ENCODE peak calls at places on chromosomes 2 and 18, in eight cellular contexts. F, R, Y, N, G, P, Z and X are unnamed samples.

GRCh38 chr2:42585779-42586178 is 17.3 kb downstream of the MTA3 start:
- DNase-seq in F (no peak), G (no peak), N (no peak), P (no peak), Y (no peak), Z (no peak), R (no peak), X (no peak)

GRCh38 chr2:149160701-149161217 is 122.3 kb downstream of the LYPD6B start:
- DNase-seq in G (no peak), Y (no peak), N (no peak), Z (no peak), P (no peak), R (no peak), F (no peak), X (no peak)

GRCh38 chr2:220334210-220334609 is 706.8 kb downstream of the SLC4A3 start:
- DNase-seq in R (peak), Y (no peak), Z (no peak), P (no peak), N (no peak), G (no peak), F (no peak), X (no peak)

GRCh38 chr2:23436346-23437099 is 51.5 kb downstream of the KLHL29 start:
- DNase-seq in Y (no peak), P (peak), G (no peak), N (no peak), Z (peak), R (no peak), F (no peak), X (peak)

GRCh38 chr2:220478305-220479058 is 851.1 kb downstream of the SLC4A3 start:
- DNase-seq in F (no peak), Y (no peak), G (no peak), Z (no peak), N (no peak), R (peak), P (no peak), X (no peak)

GRCh38 chr2:192123847-192124246 is 70.9 kb downstream of the TMEFF2 start:
- DNase-seq in Z (no peak), P (peak), N (no peak), R (no peak), Y (no peak), G (no peak), F (no peak), X (no peak)

GRCh38 chr2:74424995-74425406 is 3.5 kb downstream of the WDR54 start:
- DNase-seq in Z (no peak), F (no peak), R (no peak), P (no peak), Y (no peak), N (no peak), G (no peak), X (no peak)

GRCh38 chr2:187453078-187453641 is 5.1 kb upstream of the CALCRL start:
- DNase-seq in Y (no peak), N (peak), R (no peak), G (no peak), Z (no peak), F (no peak), P (no peak), X (no peak)

GRCh38 chr2:237059155-237059875 is 26.4 kb upstream of the COPS8 start:
- DNase-seq in F (no peak), R (no peak), Y (no peak), G (no peak), P (no peak), N (no peak), Z (no peak), X (no peak)

GRCh38 chr2:102126660-102127059 is 15.9 kb upstream of the IL1R1 start:
- DNase-seq in F (no peak), G (no peak), N (no peak), P (no peak), Z (no peak), R (no peak), Y (no peak), X (no peak)

GRCh38 chr18:11850821-11851155 is 425 bp upstream of the CHMP1B start:
- DNase-seq in N (no peak), Y (no peak), G (no peak), R (no peak), P (no peak), F (no peak), Z (no peak), X (no peak)

GRCh38 chr2:168529054-168529833 is 73.2 kb downstream of the CERS6 start:
- DNase-seq in Y (no peak), R (no peak), F (no peak), Z (no peak), N (no peak), P (no peak), G (no peak), X (no peak)

GRCh38 chr18:75811156-75811555 is 383.7 kb upstream of the SMIM21 start:
- DNase-seq in R (no peak), Y (no peak), G (no peak), P (no peak), F (no peak), Z (no peak), N (no peak), X (no peak)

GRCh38 chr2:224025874-224026273 is 13.2 kb downstream of the SERPINE2 start:
- DNase-seq in F (no peak), R (no peak), Z (no peak), N (peak), G (no peak), P (no peak), Y (no peak), X (no peak)

GRCh38 chr2:188983427-188984101 is 9.4 kb downstream of the COL3A1 start:
- DNase-seq in Z (no peak), R (no peak), N (no peak), F (no peak), G (no peak), P (no peak), Y (no peak), X (no peak)

GRCh38 chr18:3525870-3526420 is 76.0 kb downstream of the TGIF1 start:
- DNase-seq in G (no peak), F (no peak), Z (no peak), Y (no peak), N (peak), R (no peak), P (no peak), X (no peak)

GRCh38 chr2:156748238-156748637 is 312.1 kb downstream of the GPD2 start:
- DNase-seq in N (no peak), R (no peak), P (no peak), Y (no peak), Z (no peak), G (no peak), F (no peak), X (no peak)

GRCh38 chr2:236343400-236344161 is 79.4 kb upstream of the ASB18 start:
- DNase-seq in Z (peak), Y (no peak), R (peak), N (peak), G (peak), P (no peak), F (peak), X (no peak)

GRCh38 chr18:23324056-23324811 is 128.9 kb upstream of the RIOK3 start:
- DNase-seq in N (no peak), G (no peak), Y (no peak), P (no peak), Z (no peak), F (no peak), R (no peak), X (no peak)

GRCh38 chr2:239156516-239157265 is 244.1 kb downstream of the HDAC4 start:
- DNase-seq in Z (peak), G (no peak), F (peak), Y (no peak), N (no peak), P (peak), R (no peak), X (peak)

GRCh38 chr2:240561325-240561971 is 1.3 kb downstream of the DUSP28 start:
- DNase-seq in F (no peak), N (no peak), G (no peak), Z (no peak), P (no peak), R (no peak), Y (no peak), X (peak)

GRCh38 chr2:18345848-18346247 is 214.6 kb downstream of the RDH14 start:
- DNase-seq in P (no peak), G (no peak), R (peak), Y (no peak), Z (peak), N (no peak), F (peak), X (no peak)

GRCh38 chr2:163347982-163348842 is 387.6 kb downstream of the FIGN start:
- DNase-seq in Z (peak), R (no peak), Y (peak), N (peak), P (peak), G (peak), F (peak), X (peak)

GRCh38 chr18:12307871-12308385 is at the start of gene TUBB6:
- DNase-seq in P (peak), Y (peak), G (peak), N (peak), R (peak), F (peak), Z (peak), X (no peak)

GRCh38 chr2:70686577-70687460 is 81.2 kb downstream of the ADD2 start:
- DNase-seq in P (peak), R (peak), Z (no peak), N (peak), Y (peak), G (peak), F (peak), X (peak)

GRCh38 chr18:61991201-61991600 is 98.4 kb upstream of the RNF152 start:
- DNase-seq in R (no peak), Z (no peak), P (no peak), N (no peak), Y (peak), F (no peak), G (no peak), X (no peak)

GRCh38 chr2:21890041-21890440 is 766.3 kb downstream of the TDRD15 start:
- DNase-seq in Z (no peak), P (no peak), N (no peak), G (no peak), R (no peak), Y (no peak), F (no peak), X (no peak)

GRCh38 chr2:75007061-75007460 is 48.6 kb downstream of the POLE4 start:
- DNase-seq in F (no peak), R (no peak), Z (no peak), N (no peak), P (no peak), Y (no peak), G (no peak), X (no peak)

GRCh38 chr2:20663196-20664070 is 3.5 kb upstream of the GDF7 start:
- DNase-seq in Z (no peak), P (peak), R (no peak), F (no peak), N (no peak), Y (no peak), G (no peak), X (no peak)

GRCh38 chr2:218286570-218287459 is 5.5 kb downstream of the TMBIM1 start:
- DNase-seq in F (no peak), Z (peak), N (peak), P (peak), R (peak), Y (peak), G (peak), X (no peak)

GRCh38 chr18:40841473-40841872 is 1113.6 kb upstream of the PIK3C3 start:
- DNase-seq in P (no peak), R (no peak), G (no peak), F (no peak), Z (no peak), Y (no peak), N (no peak), X (no peak)

GRCh38 chr2:62307469-62308389 is 111.8 kb downstream of the B3GNT2 start:
- DNase-seq in N (no peak), Y (no peak), G (no peak), F (no peak), P (no peak), R (peak), Z (peak), X (no peak)

GRCh38 chr2:216745453-216745852 is 50.1 kb upstream of the IGFBP5 start:
- DNase-seq in R (no peak), Y (no peak), P (no peak), F (no peak), Z (no peak), G (no peak), N (no peak), X (no peak)

GRCh38 chr2:216740557-216741222 is 45.3 kb upstream of the IGFBP5 start:
- DNase-seq in P (no peak), F (no peak), G (no peak), N (no peak), R (no peak), Y (peak), Z (no peak), X (no peak)

GRCh38 chr2:216743781-216744180 is 48.4 kb upstream of the IGFBP5 start:
- DNase-seq in F (no peak), Z (no peak), P (no peak), Y (no peak), N (no peak), R (no peak), G (no peak), X (no peak)

GRCh38 chr2:216741223-216741593 is 45.9 kb upstream of the IGFBP5 start:
- DNase-seq in N (no peak), Y (no peak), P (no peak), G (no peak), F (no peak), R (no peak), Z (no peak), X (no peak)

GRCh38 chr2:216742411-216742810 is 47.1 kb upstream of the IGFBP5 start:
- DNase-seq in F (no peak), P (no peak), Z (no peak), G (no peak), Y (peak), R (no peak), N (no peak), X (no peak)
- TF ChIP-seq CTCF in F (no peak), P (no peak), Z (no peak), G (no peak), Y (no peak), R (no peak), N (no peak), X (no peak)

GRCh38 chr2:175793649-175794048 is 208.4 kb downstream of the LNPK start:
- DNase-seq in Z (no peak), P (no peak), R (no peak), F (no peak), G (no peak), N (no peak), Y (no peak), X (no peak)

GRCh38 chr2:175786705-175787104 is 215.4 kb downstream of the LNPK start:
- DNase-seq in P (no peak), G (no peak), Z (no peak), R (no peak), F (no peak), Y (no peak), N (no peak), X (no peak)

DNA sequence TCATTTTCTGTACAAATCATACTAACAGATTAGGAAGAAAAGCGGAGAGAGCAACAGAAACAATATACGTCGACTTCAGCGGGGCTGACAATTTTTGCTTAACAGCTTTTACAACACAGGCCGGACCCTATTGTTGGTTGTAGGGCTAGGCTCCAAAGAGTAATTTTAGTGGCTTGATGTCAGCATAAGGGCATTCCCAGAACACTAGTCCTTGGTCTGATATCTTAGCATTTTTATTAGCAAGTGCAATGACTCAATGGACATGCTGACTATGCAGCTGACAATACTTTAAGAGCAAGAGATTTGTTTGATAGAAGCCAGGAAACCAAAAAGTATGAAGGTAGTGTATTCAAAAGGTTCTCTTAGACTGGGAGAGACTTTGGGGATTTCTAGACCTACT is 209.9 kb downstream of the LNPK start:
- DNase-seq in N (no peak), Z (no peak), G (no peak), F (no peak), Y (no peak), R (no peak), P (no peak), X (no peak)
- TF ChIP-seq CTCF in N (no peak), Z (no peak), G (no peak), F (no peak), Y (no peak), R (no peak), P (no peak), X (no peak)

DNA sequence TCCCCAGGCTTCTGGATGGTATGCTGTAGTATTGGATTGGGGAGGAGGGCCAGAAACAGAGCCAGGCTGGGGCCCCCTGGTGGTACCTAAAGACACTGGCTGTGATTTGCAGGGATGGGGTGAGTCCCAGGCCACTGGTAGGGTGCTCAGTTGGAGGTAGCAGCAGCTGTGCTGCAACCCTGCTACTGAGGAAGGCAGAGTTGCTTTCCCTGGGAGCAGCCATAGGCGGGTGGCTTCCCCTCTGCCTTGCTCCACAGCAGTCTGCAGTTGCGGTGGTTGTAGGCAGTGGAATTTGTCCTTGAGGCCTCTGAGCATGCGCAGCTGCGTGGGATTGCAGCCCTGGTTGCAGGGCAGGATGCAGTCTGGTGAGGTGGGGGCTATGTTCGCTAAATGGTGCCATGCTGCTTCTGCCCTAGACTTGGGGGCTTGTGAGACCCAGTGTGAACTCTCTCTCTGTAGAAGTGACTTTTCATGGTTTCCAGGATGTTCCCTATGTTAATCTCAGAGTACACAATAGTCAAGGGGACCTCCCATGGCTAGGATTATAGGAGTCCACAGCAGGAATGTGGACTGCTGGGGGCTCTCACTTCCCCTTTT is 443.5 kb downstream of the XIRP2 start:
- DNase-seq in Z (no peak), F (peak), P (no peak), R (peak), G (peak), N (no peak), Y (no peak), X (no peak)
- TF ChIP-seq CTCF in Z (no peak), F (peak), P (no peak), R (peak), G (peak), N (no peak), Y (no peak), X (peak)

DNA sequence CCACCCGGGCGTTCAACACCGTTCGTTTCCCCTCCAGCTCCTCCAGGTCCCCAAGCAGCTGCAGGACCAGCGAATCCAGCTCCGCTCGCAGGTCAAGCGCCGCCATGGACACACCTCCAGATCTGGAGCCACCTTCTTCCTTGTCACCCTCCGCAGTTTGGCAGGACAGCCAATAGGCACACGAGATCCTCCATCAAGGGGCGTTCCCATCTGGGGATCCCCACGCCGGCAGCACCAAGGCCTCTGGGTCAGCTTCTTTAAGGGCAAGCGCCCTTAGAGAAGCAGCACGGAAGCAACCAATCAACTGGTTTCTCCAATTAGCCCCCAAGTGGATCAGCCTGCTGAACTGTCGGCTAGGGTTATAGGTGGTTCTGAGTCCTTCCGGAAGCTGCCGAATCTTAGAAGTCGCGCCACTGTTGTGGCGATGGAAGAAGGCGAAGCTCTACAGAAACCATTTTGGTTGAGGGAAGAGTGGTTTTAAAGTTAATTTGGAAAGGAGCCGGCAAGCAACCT is 621 bp upstream of the IMP4 start:
- DNase-seq in P (peak), F (peak), G (peak), N (peak), Y (peak), Z (peak), R (peak), X (peak)
- TF ChIP-seq CTCF in P (no peak), F (no peak), G (no peak), N (no peak), Y (no peak), Z (no peak), R (no peak), X (no peak)